ENCODE peak calls at places on chromosomes 11 and 22, in seven cellular contexts. One of them, this sample, is unnamed.

GRCh38 chr22:22037229-22037628 is 54.6 kb upstream of the TOP3B start:
- DNase-seq in nephron progenitor cell: no peak
- DNase-seq in neural progenitor cell: peak; percentile 49
- DNase-seq in cardiac fibroblast: no peak
- DNase-seq in omental fat pad: no peak
- DNase-seq in heart left ventricle: no peak
- DNase-seq in AG04450: no peak
- DNase-seq in this sample: no peak

GRCh38 chr22:48153726-48154125 is 1391.3 kb downstream of the TBC1D22A start:
- DNase-seq in nephron progenitor cell: no peak
- DNase-seq in omental fat pad: no peak
- DNase-seq in neural progenitor cell: no peak
- DNase-seq in AG04450: no peak
- DNase-seq in heart left ventricle: no peak
- DNase-seq in cardiac fibroblast: no peak
- DNase-seq in this sample: no peak

GRCh38 chr11:44607324-44607962 is 42.0 kb downstream of the CD82 start:
- DNase-seq in nephron progenitor cell: no peak
- DNase-seq in AG04450: no peak
- DNase-seq in heart left ventricle: no peak
- DNase-seq in cardiac fibroblast: no peak
- DNase-seq in neural progenitor cell: no peak
- DNase-seq in omental fat pad: no peak
- DNase-seq in this sample: no peak

GRCh38 chr22:44996120-44996519 is 13.7 kb downstream of the PHF21B start:
- DNase-seq in omental fat pad: no peak
- DNase-seq in heart left ventricle: no peak
- DNase-seq in cardiac fibroblast: no peak
- DNase-seq in AG04450: no peak
- DNase-seq in nephron progenitor cell: no peak
- DNase-seq in neural progenitor cell: no peak
- DNase-seq in this sample: no peak

GRCh38 chr22:50706481-50707125 is 31.4 kb upstream of the ACR start:
- DNase-seq in cardiac fibroblast: no peak
- DNase-seq in heart left ventricle: peak; percentile 23
- DNase-seq in neural progenitor cell: no peak
- DNase-seq in nephron progenitor cell: no peak
- DNase-seq in omental fat pad: no peak
- DNase-seq in AG04450: no peak
- DNase-seq in this sample: no peak

GRCh38 chr22:19183216-19183615 is 4.7 kb upstream of the SLC25A1 start:
- DNase-seq in AG04450: no peak
- DNase-seq in neural progenitor cell: no peak
- DNase-seq in omental fat pad: no peak
- DNase-seq in cardiac fibroblast: no peak
- DNase-seq in heart left ventricle: no peak
- DNase-seq in nephron progenitor cell: no peak
- DNase-seq in this sample: no peak

GRCh38 chr22:43400449-43400848 is 11.4 kb upstream of the MPPED1 start:
- DNase-seq in cardiac fibroblast: no peak
- DNase-seq in heart left ventricle: peak; percentile 68
- DNase-seq in omental fat pad: no peak
- DNase-seq in nephron progenitor cell: no peak
- DNase-seq in AG04450: no peak
- DNase-seq in neural progenitor cell: no peak
- DNase-seq in this sample: no peak

GRCh38 chr11:88188251-88189030 is 13.2 kb upstream of the RAB38 start:
- DNase-seq in cardiac fibroblast: peak; percentile 61
- DNase-seq in nephron progenitor cell: peak; percentile 67
- DNase-seq in neural progenitor cell: no peak
- DNase-seq in AG04450: no peak
- DNase-seq in heart left ventricle: no peak
- DNase-seq in omental fat pad: no peak
- DNase-seq in this sample: no peak

GRCh38 chr11:100808904-100809491 is 121.9 kb downstream of the ARHGAP42 start:
- DNase-seq in cardiac fibroblast: peak; percentile 75
- DNase-seq in omental fat pad: no peak
- DNase-seq in AG04450: no peak
- DNase-seq in neural progenitor cell: peak; percentile 14
- DNase-seq in nephron progenitor cell: no peak
- DNase-seq in heart left ventricle: no peak
- DNase-seq in this sample: no peak

GRCh38 chr11:86162257-86162656 is 82.3 kb upstream of the EED start:
- DNase-seq in cardiac fibroblast: peak; percentile 89
- DNase-seq in omental fat pad: no peak
- DNase-seq in nephron progenitor cell: no peak
- DNase-seq in AG04450: peak; percentile 58
- DNase-seq in neural progenitor cell: no peak
- DNase-seq in heart left ventricle: no peak
- DNase-seq in this sample: no peak

DNA sequence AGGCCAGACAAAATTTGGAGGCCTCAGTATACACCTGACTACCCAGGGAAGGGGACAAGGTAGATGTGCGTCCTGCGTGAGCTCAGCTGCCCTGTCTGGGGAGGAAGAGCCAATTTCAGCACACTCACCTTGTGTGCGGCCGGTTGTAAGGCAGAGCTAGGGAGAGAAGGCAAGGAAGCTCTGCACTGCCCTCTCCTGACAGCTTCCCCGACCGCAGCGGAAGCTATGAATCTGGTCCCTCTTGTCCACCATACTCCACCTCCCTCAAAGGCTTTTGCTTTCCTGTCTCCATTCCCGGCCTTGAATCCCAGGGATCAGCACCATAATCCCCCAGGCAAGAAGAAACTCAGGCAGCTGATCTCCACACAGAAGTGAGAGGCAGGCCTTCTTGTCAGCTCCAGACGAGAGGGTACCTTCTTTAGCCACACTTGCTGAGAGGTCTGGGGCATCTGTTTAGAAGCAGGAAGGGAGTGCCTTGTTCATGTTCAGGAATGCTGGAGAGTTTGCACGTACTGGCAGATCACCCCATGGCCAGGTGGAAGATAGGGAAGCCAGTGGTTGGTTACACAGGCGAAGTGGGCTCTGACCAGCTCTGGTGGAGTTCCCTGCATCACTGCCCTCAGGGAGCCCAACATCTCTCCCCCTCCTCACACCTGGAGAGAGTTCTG is 62.5 kb downstream of the FEZ1 start:
- DNase-seq in cardiac fibroblast: peak; percentile 68
- DNase-seq in heart left ventricle: no peak
- DNase-seq in AG04450: no peak
- DNase-seq in omental fat pad: no peak
- DNase-seq in neural progenitor cell: peak; percentile 77
- DNase-seq in nephron progenitor cell: peak; percentile 60
- DNase-seq in this sample: no peak
- TF ChIP-seq CTCF in cardiac fibroblast: peak; percentile 74
- TF ChIP-seq CTCF in heart left ventricle: peak; percentile 61
- TF ChIP-seq CTCF in AG04450: peak; percentile 75
- TF ChIP-seq CTCF in omental fat pad: no peak
- TF ChIP-seq CTCF in neural progenitor cell: peak; percentile 70
- TF ChIP-seq CTCF in nephron progenitor cell: peak; percentile 57
- TF ChIP-seq CTCF in this sample: no peak

DNA sequence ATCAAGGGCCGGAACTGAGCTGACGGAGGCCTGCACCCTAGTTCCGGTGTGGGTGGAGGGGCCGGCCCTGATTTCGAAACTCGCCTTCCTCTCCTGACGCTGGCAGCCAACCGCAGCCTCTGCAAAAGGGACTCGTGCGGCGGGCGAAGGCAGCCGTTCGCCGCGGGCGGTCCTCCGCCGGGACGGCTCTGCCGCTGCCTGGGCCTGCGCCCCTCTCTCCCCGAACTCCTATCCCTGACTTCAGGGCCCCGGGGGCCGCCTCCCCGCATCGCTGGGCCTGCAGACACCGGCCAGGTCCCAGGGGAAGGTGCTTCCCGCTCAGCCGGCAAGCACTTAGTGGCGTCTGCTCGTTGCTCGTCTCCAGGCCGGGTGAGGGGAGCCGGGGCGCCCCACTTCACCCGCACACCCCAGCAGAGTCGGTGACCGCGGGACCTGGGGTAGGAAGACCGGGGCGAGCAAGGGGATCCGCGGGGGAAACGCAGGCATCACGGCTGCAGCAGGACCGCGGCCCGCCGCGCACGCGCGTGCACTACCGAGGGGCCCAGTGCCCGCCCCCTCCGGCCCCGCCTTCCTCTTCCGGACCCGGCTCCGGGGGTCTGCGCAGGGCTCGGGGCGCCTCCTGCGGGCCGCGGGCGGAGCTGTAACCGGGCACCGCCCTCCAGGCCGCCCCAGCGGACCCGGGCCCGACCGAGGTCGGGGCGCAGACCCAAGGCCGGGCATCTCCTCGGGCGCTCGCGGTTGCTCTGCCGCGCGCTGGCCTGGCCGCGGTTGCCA is 464 bp upstream of the ANKRD13D start:
- DNase-seq in neural progenitor cell: peak; percentile 97
- DNase-seq in nephron progenitor cell: peak; percentile 92
- DNase-seq in heart left ventricle: peak; percentile 94
- DNase-seq in AG04450: peak; percentile 66
- DNase-seq in omental fat pad: no peak
- DNase-seq in cardiac fibroblast: peak; percentile 97
- DNase-seq in this sample: peak; percentile 91
- TF ChIP-seq CTCF in neural progenitor cell: peak; percentile 53
- TF ChIP-seq CTCF in nephron progenitor cell: no peak
- TF ChIP-seq CTCF in heart left ventricle: peak; percentile 55
- TF ChIP-seq CTCF in AG04450: peak; percentile 28
- TF ChIP-seq CTCF in omental fat pad: no peak
- TF ChIP-seq CTCF in cardiac fibroblast: no peak
- TF ChIP-seq CTCF in this sample: peak; percentile 10

DNA sequence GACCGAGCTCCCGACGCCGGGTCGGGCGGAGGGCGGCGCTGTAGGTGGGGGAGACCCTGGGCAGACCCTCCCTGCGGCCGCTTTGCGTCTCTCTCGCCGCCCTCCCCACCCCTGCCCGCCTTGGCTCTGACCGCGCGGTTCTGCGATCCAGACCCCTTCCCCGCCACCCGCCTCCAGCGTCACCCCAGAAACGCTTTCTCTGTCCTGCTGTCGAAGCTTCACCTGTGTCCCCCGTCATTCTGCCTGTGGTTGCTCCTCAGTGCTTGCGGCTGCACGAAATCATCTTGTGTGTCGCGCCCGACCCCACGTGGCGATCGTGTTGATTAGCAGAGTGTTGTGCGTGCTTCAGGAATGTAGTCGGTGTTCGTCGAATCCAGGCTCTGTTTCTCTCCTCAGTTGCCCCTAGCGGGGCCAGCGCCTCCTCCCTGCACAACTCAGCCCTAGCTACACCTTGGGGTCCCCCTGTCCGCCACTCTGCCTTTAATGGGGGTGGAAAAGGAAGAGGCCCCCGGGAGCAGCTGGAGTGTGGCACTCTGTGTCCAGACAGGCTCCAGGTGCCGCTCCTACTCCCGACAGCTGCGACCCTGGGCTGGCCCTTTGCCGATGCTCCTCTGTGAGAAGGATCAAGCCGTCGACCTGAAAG is 851 bp downstream of the PTDSS2 start:
- DNase-seq in cardiac fibroblast: peak; percentile 61
- DNase-seq in AG04450: no peak
- DNase-seq in nephron progenitor cell: peak; percentile 71
- DNase-seq in heart left ventricle: no peak
- DNase-seq in omental fat pad: no peak
- DNase-seq in neural progenitor cell: peak; percentile 85
- DNase-seq in this sample: peak; percentile 58
- TF ChIP-seq CTCF in cardiac fibroblast: peak; percentile 7
- TF ChIP-seq CTCF in AG04450: peak; percentile 6
- TF ChIP-seq CTCF in nephron progenitor cell: peak; percentile 20
- TF ChIP-seq CTCF in heart left ventricle: peak; percentile 17
- TF ChIP-seq CTCF in omental fat pad: no peak
- TF ChIP-seq CTCF in neural progenitor cell: peak; percentile 37
- TF ChIP-seq CTCF in this sample: no peak

GRCh38 chr22:39237276-39238123 is 7.3 kb downstream of the PDGFB start:
- DNase-seq in cardiac fibroblast: no peak
- DNase-seq in neural progenitor cell: no peak
- DNase-seq in AG04450: no peak
- DNase-seq in nephron progenitor cell: no peak
- DNase-seq in heart left ventricle: no peak
- DNase-seq in omental fat pad: no peak
- DNase-seq in this sample: no peak
- TF ChIP-seq CTCF in cardiac fibroblast: no peak
- TF ChIP-seq CTCF in neural progenitor cell: no peak
- TF ChIP-seq CTCF in AG04450: no peak
- TF ChIP-seq CTCF in nephron progenitor cell: no peak
- TF ChIP-seq CTCF in heart left ventricle: no peak
- TF ChIP-seq CTCF in omental fat pad: no peak
- TF ChIP-seq CTCF in this sample: no peak

GRCh38 chr11:110090466-110091026 is 2.6 kb upstream of the ZC3H12C start:
- DNase-seq in heart left ventricle: no peak
- DNase-seq in nephron progenitor cell: no peak
- DNase-seq in omental fat pad: no peak
- DNase-seq in neural progenitor cell: no peak
- DNase-seq in AG04450: no peak
- DNase-seq in cardiac fibroblast: no peak
- DNase-seq in this sample: no peak

GRCh38 chr11:110093407-110094297 is 460 bp downstream of the ZC3H12C start:
- DNase-seq in neural progenitor cell: peak; percentile 67
- DNase-seq in heart left ventricle: peak; percentile 80
- DNase-seq in AG04450: no peak
- DNase-seq in nephron progenitor cell: peak; percentile 61
- DNase-seq in omental fat pad: no peak
- DNase-seq in cardiac fibroblast: peak; percentile 80
- DNase-seq in this sample: no peak

GRCh38 chr11:110091995-110092576 is 1.1 kb upstream of the ZC3H12C start:
- DNase-seq in cardiac fibroblast: no peak
- DNase-seq in heart left ventricle: no peak
- DNase-seq in nephron progenitor cell: no peak
- DNase-seq in AG04450: no peak
- DNase-seq in omental fat pad: no peak
- DNase-seq in neural progenitor cell: peak; percentile 32
- DNase-seq in this sample: no peak

GRCh38 chr11:110094298-110095073 is 1.3 kb downstream of the ZC3H12C start:
- DNase-seq in neural progenitor cell: no peak
- DNase-seq in omental fat pad: no peak
- DNase-seq in nephron progenitor cell: no peak
- DNase-seq in cardiac fibroblast: no peak
- DNase-seq in AG04450: no peak
- DNase-seq in heart left ventricle: no peak
- DNase-seq in this sample: no peak

DNA sequence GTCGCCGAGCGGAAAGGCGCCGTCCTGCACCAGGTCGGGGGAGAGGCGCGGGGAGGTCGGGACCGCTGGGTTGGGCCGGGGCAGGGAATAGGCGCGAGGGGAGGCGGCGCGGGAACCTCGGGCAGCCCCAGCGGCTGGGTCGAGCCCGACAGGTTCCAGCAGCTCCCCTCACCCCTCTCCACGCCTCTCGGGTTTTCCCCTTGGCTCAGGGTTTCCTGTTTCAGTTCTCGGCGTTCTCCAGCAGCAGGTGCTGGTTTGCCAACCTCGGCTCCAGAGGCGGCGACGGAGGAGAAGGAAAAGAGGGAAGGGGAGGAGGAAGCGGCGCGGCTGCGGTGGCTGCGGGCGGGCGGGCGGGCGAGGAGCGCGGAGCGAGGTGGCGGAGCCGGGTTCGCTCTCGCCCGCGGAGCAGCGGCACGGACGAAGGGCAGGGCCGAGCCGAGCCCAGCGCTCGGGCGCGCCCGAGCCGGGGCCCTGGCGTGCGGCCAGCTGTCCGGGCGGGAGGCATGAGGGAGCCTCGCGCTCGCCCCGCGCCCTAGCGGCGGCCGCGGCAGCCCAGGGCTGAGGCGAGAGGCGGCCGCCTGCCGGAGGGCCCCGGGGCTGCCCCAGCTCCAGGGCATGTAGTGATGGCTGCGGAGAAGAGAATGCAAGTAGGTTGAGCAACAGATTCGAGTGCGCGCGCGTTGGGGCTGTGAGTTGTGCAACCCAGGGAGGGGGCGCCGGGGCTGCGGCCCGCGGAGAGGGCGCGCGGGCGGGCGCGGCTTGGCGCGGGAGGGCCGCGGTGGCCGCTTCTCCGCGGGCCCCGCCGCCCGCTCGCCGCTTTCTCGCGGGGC is at the start of gene ZC3H12C:
- DNase-seq in heart left ventricle: peak; percentile 87
- DNase-seq in cardiac fibroblast: peak; percentile 90
- DNase-seq in neural progenitor cell: peak; percentile 92
- DNase-seq in omental fat pad: peak; percentile 52
- DNase-seq in AG04450: peak; percentile 72
- DNase-seq in nephron progenitor cell: peak; percentile 78
- DNase-seq in this sample: peak; percentile 15
- TF ChIP-seq CTCF in heart left ventricle: peak; percentile 44
- TF ChIP-seq CTCF in cardiac fibroblast: peak; percentile 43
- TF ChIP-seq CTCF in neural progenitor cell: peak; percentile 50
- TF ChIP-seq CTCF in omental fat pad: no peak
- TF ChIP-seq CTCF in AG04450: peak; percentile 48
- TF ChIP-seq CTCF in nephron progenitor cell: no peak
- TF ChIP-seq CTCF in this sample: no peak